ENCODE peak calls at places on chromosome 11, in five cellular contexts. K is activated CD8-positive, alpha-beta memory T cell treated with anti-CD3 and anti-CD28 coated beads for 24 hours; R is cardiac fibroblast; L is stimulated activated CD4-positive, alpha-beta T cell treated with anti-CD3 and anti-CD28 coated beads, Interleukin-2, amount 100 ng/mL, for 48 hours; Q is activated naive CD8-positive, alpha-beta T cell treated with anti-CD3 and anti-CD28 coated beads, Interleukin-2, amount 10 ng/mL, durations not matched to agents 7 days and 5 days. Y is an unnamed sample.

GRCh38 chr11:65454696-65455456 is 32.3 kb downstream of the NEAT1 start:
- DNase-seq in K (peak), R (peak), L (peak), Q (peak), Y (peak)

GRCh38 chr11:117232911-117233409 is 489 bp downstream of the RNF214 start:
- DNase-seq in K (peak), R (no peak), L (peak), Q (peak), Y (no peak)

GRCh38 chr11:125170001-125170405 is 5.5 kb downstream of the PKNOX2 start:
- DNase-seq in K (no peak), R (peak), L (no peak), Q (no peak), Y (no peak)

GRCh38 chr11:120801801-120802689 is 221.9 kb upstream of the TBCEL start:
- DNase-seq in K (peak), R (peak), L (peak), Q (peak), Y (peak)

GRCh38 chr11:75078233-75078632 is 18.4 kb downstream of the OR2AT4 start:
- DNase-seq in K (no peak), R (peak), L (no peak), Q (no peak), Y (peak)

GRCh38 chr11:13344818-13345217 is 67.2 kb downstream of the BMAL1 start:
- DNase-seq in K (no peak), R (no peak), L (no peak), Q (no peak), Y (no peak)

GRCh38 chr11:57214494-57214893 is 22.6 kb downstream of the APLNR start:
- DNase-seq in K (no peak), R (peak), L (no peak), Q (no peak), Y (peak)

GRCh38 chr11:130858215-130858614 is 58.1 kb downstream of the SNX19 start:
- DNase-seq in K (no peak), R (peak), L (no peak), Q (no peak), Y (peak)

GRCh38 chr11:1160231-1161101 is 2.7 kb downstream of the MUC5AC start:
- DNase-seq in K (no peak), R (no peak), L (no peak), Q (no peak), Y (no peak)

GRCh38 chr11:95330332-95330731 is 99.3 kb upstream of the SESN3 start:
- DNase-seq in K (no peak), R (no peak), L (no peak), Q (no peak), Y (no peak)

GRCh38 chr11:119339581-119340334 is 925 bp downstream of the C1QTNF5 start:
- DNase-seq in K (no peak), R (peak), L (no peak), Q (peak), Y (no peak)

GRCh38 chr11:83070878-83071640 is 638 bp downstream of the RAB30 start:
- DNase-seq in K (peak), R (peak), L (no peak), Q (peak), Y (peak)

GRCh38 chr11:47916361-47916841 is 64.0 kb upstream of the PTPRJ start:
- DNase-seq in K (no peak), R (no peak), L (no peak), Q (no peak), Y (no peak)

GRCh38 chr11:15654397-15654915 is 539.7 kb downstream of the INSC start:
- DNase-seq in K (no peak), R (no peak), L (no peak), Q (no peak), Y (no peak)

GRCh38 chr11:110992481-110992880 is 253.0 kb upstream of the POU2AF2 start:
- DNase-seq in K (no peak), R (no peak), L (no peak), Q (no peak), Y (no peak)

GRCh38 chr11:46421257-46421880 is 29.8 kb upstream of the CHRM4 start:
- DNase-seq in K (peak), R (no peak), L (no peak), Q (no peak), Y (no peak)

GRCh38 chr11:2453436-2453835 is 8.6 kb downstream of the KCNQ1 start:
- DNase-seq in K (no peak), R (no peak), L (no peak), Q (no peak), Y (no peak)

Y was measured in renal cortical epithelial cell.